ENCODE peak calls at places on chromosome 16, in eight cellular contexts. One of them, this sample, is unnamed.

GRCh38 chr16:11583171-11583570 is 3.5 kb downstream of the LITAF start:
- DNase-seq in testis: no peak
- DNase-seq in endothelial cell: no peak
- DNase-seq in HFF-Myc: no peak
- DNase-seq in OCI-LY7: no peak
- DNase-seq in upper lobe of right lung: no peak
- DNase-seq in GM23338: no peak
- DNase-seq in omental fat pad: no peak
- DNase-seq in this sample: no peak

GRCh38 chr16:79651363-79651762 is 50.8 kb upstream of the MAF start:
- DNase-seq in upper lobe of right lung: no peak
- DNase-seq in omental fat pad: no peak
- DNase-seq in endothelial cell: no peak
- DNase-seq in GM23338: no peak
- DNase-seq in testis: no peak
- DNase-seq in OCI-LY7: no peak
- DNase-seq in HFF-Myc: no peak
- DNase-seq in this sample: no peak

GRCh38 chr16:2083409-2083808 is 35.6 kb downstream of the TSC2 start:
- DNase-seq in endothelial cell: no peak
- DNase-seq in GM23338: no peak
- DNase-seq in testis: no peak
- DNase-seq in omental fat pad: no peak
- DNase-seq in OCI-LY7: no peak
- DNase-seq in upper lobe of right lung: no peak
- DNase-seq in HFF-Myc: no peak
- DNase-seq in this sample: no peak

GRCh38 chr16:53789159-53789558 is 85.2 kb downstream of the FTO start:
- DNase-seq in HFF-Myc: no peak
- DNase-seq in upper lobe of right lung: no peak
- DNase-seq in testis: no peak
- DNase-seq in endothelial cell: no peak
- DNase-seq in GM23338: no peak
- DNase-seq in OCI-LY7: no peak
- DNase-seq in omental fat pad: no peak
- DNase-seq in this sample: no peak

GRCh38 chr16:87956771-87957279 is 5.6 kb downstream of the BANP start:
- DNase-seq in HFF-Myc: no peak
- DNase-seq in omental fat pad: no peak
- DNase-seq in GM23338: peak
- DNase-seq in testis: no peak
- DNase-seq in endothelial cell: no peak
- DNase-seq in upper lobe of right lung: no peak
- DNase-seq in OCI-LY7: peak
- DNase-seq in this sample: no peak

GRCh38 chr16:89256651-89257254 is 39.2 kb downstream of the ZNF778 start:
- DNase-seq in GM23338: peak
- DNase-seq in HFF-Myc: peak
- DNase-seq in endothelial cell: peak
- DNase-seq in OCI-LY7: no peak
- DNase-seq in testis: no peak
- DNase-seq in omental fat pad: no peak
- DNase-seq in upper lobe of right lung: no peak
- DNase-seq in this sample: no peak

GRCh38 chr16:67645397-67646121 is 615 bp downstream of the CARMIL2 start:
- DNase-seq in GM23338: no peak
- DNase-seq in HFF-Myc: no peak
- DNase-seq in OCI-LY7: peak
- DNase-seq in testis: no peak
- DNase-seq in upper lobe of right lung: no peak
- DNase-seq in omental fat pad: no peak
- DNase-seq in endothelial cell: no peak
- DNase-seq in this sample: no peak

GRCh38 chr16:70476272-70477020 is 22.1 kb downstream of the FCSK start:
- DNase-seq in testis: no peak
- DNase-seq in HFF-Myc: peak
- DNase-seq in GM23338: no peak
- DNase-seq in endothelial cell: no peak
- DNase-seq in omental fat pad: no peak
- DNase-seq in OCI-LY7: no peak
- DNase-seq in upper lobe of right lung: no peak
- DNase-seq in this sample: no peak

GRCh38 chr16:11633113-11633512 is 35.1 kb upstream of the SNN start:
- DNase-seq in OCI-LY7: no peak
- DNase-seq in GM23338: no peak
- DNase-seq in HFF-Myc: no peak
- DNase-seq in endothelial cell: no peak
- DNase-seq in upper lobe of right lung: no peak
- DNase-seq in testis: no peak
- DNase-seq in omental fat pad: no peak
- DNase-seq in this sample: no peak

GRCh38 chr16:79264237-79265104 is 336.1 kb downstream of the MAF start:
- DNase-seq in HFF-Myc: no peak
- DNase-seq in GM23338: no peak
- DNase-seq in upper lobe of right lung: no peak
- DNase-seq in testis: no peak
- DNase-seq in OCI-LY7: no peak
- DNase-seq in omental fat pad: no peak
- DNase-seq in endothelial cell: no peak
- DNase-seq in this sample: no peak

GRCh38 chr16:9135797-9136196 is 44.4 kb downstream of the HAPSTR1 start:
- DNase-seq in testis: no peak
- DNase-seq in GM23338: no peak
- DNase-seq in endothelial cell: no peak
- DNase-seq in HFF-Myc: no peak
- DNase-seq in OCI-LY7: peak
- DNase-seq in upper lobe of right lung: peak
- DNase-seq in omental fat pad: no peak
- DNase-seq in this sample: peak

GRCh38 chr16:87076950-87077749 is 240.0 kb downstream of the C16orf95 start:
- DNase-seq in GM23338: peak
- DNase-seq in HFF-Myc: no peak
- DNase-seq in OCI-LY7: peak
- DNase-seq in endothelial cell: peak
- DNase-seq in omental fat pad: no peak
- DNase-seq in upper lobe of right lung: peak
- DNase-seq in testis: no peak
- DNase-seq in this sample: no peak

GRCh38 chr16:14344292-14344691 is 273.2 kb downstream of the MRTFB start:
- DNase-seq in GM23338: peak
- DNase-seq in upper lobe of right lung: no peak
- DNase-seq in omental fat pad: no peak
- DNase-seq in testis: no peak
- DNase-seq in OCI-LY7: no peak
- DNase-seq in endothelial cell: no peak
- DNase-seq in HFF-Myc: no peak
- DNase-seq in this sample: no peak

GRCh38 chr16:24539850-24540484 is 601 bp downstream of the RBBP6 start:
- DNase-seq in HFF-Myc: no peak
- DNase-seq in omental fat pad: no peak
- DNase-seq in GM23338: peak
- DNase-seq in endothelial cell: peak
- DNase-seq in upper lobe of right lung: peak
- DNase-seq in OCI-LY7: no peak
- DNase-seq in testis: peak
- DNase-seq in this sample: peak

GRCh38 chr16:69709456-69710084 is 16.8 kb downstream of the NQO1 start:
- DNase-seq in upper lobe of right lung: no peak
- DNase-seq in GM23338: peak
- DNase-seq in endothelial cell: no peak
- DNase-seq in omental fat pad: no peak
- DNase-seq in HFF-Myc: peak
- DNase-seq in testis: no peak
- DNase-seq in OCI-LY7: peak
- DNase-seq in this sample: no peak

GRCh38 chr16:20938426-20938825 is 37.9 kb downstream of the LYRM1 start:
- DNase-seq in testis: no peak
- DNase-seq in omental fat pad: no peak
- DNase-seq in HFF-Myc: no peak
- DNase-seq in upper lobe of right lung: no peak
- DNase-seq in OCI-LY7: no peak
- DNase-seq in GM23338: no peak
- DNase-seq in endothelial cell: no peak
- DNase-seq in this sample: no peak

GRCh38 chr16:56849690-56850680 is 15.0 kb upstream of the SLC12A3 start:
- DNase-seq in HFF-Myc: no peak
- DNase-seq in testis: no peak
- DNase-seq in upper lobe of right lung: peak
- DNase-seq in endothelial cell: no peak
- DNase-seq in GM23338: no peak
- DNase-seq in omental fat pad: no peak
- DNase-seq in OCI-LY7: no peak
- DNase-seq in this sample: no peak

GRCh38 chr16:85634747-85635544 is 21.8 kb downstream of the GSE1 start:
- DNase-seq in HFF-Myc: no peak
- DNase-seq in testis: no peak
- DNase-seq in GM23338: peak
- DNase-seq in upper lobe of right lung: no peak
- DNase-seq in endothelial cell: peak
- DNase-seq in omental fat pad: no peak
- DNase-seq in OCI-LY7: no peak
- DNase-seq in this sample: no peak
- TF ChIP-seq CTCF in HFF-Myc: peak
- TF ChIP-seq CTCF in testis: no peak
- TF ChIP-seq CTCF in GM23338: peak
- TF ChIP-seq CTCF in upper lobe of right lung: no peak
- TF ChIP-seq CTCF in endothelial cell: peak
- TF ChIP-seq CTCF in omental fat pad: no peak
- TF ChIP-seq CTCF in OCI-LY7: peak
- TF ChIP-seq CTCF in this sample: peak

GRCh38 chr16:49183911-49184310 is 97.7 kb downstream of the CBLN1 start:
- DNase-seq in upper lobe of right lung: no peak
- DNase-seq in endothelial cell: peak
- DNase-seq in omental fat pad: no peak
- DNase-seq in OCI-LY7: peak
- DNase-seq in HFF-Myc: peak
- DNase-seq in testis: peak
- DNase-seq in GM23338: peak
- DNase-seq in this sample: no peak
- TF ChIP-seq CTCF in upper lobe of right lung: no peak
- TF ChIP-seq CTCF in endothelial cell: peak
- TF ChIP-seq CTCF in omental fat pad: no peak
- TF ChIP-seq CTCF in OCI-LY7: peak
- TF ChIP-seq CTCF in HFF-Myc: peak
- TF ChIP-seq CTCF in testis: peak
- TF ChIP-seq CTCF in GM23338: peak
- TF ChIP-seq CTCF in this sample: no peak

GRCh38 chr16:49332589-49333267 is 40.9 kb upstream of the C16orf78 start:
- DNase-seq in endothelial cell: no peak
- DNase-seq in upper lobe of right lung: no peak
- DNase-seq in testis: no peak
- DNase-seq in HFF-Myc: no peak
- DNase-seq in OCI-LY7: no peak
- DNase-seq in omental fat pad: no peak
- DNase-seq in GM23338: no peak
- DNase-seq in this sample: no peak
- TF ChIP-seq CTCF in endothelial cell: no peak
- TF ChIP-seq CTCF in upper lobe of right lung: no peak
- TF ChIP-seq CTCF in testis: no peak
- TF ChIP-seq CTCF in HFF-Myc: no peak
- TF ChIP-seq CTCF in OCI-LY7: no peak
- TF ChIP-seq CTCF in omental fat pad: no peak
- TF ChIP-seq CTCF in GM23338: no peak
- TF ChIP-seq CTCF in this sample: no peak

DNA sequence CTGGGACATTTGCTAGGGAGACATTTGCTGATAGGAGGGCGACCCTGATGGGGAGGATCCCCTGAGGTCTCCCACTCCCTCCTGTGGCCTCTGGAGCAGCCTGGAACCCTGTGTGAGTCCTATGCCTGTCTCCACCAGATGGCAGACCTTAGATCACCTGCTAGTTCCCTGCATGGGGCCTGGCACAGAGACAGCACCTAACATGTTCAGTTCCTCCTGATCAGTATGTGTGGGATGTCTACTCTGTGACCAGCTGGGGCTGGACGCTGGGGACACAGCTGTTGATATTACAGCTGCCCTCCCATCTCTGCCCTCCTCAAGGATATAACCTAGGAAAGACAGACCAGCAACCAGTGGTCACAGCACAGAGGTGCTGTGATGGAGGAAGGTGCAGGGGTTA is 1.1 kb upstream of the ADCY7 start:
- DNase-seq in endothelial cell: no peak
- DNase-seq in HFF-Myc: no peak
- DNase-seq in testis: no peak
- DNase-seq in upper lobe of right lung: no peak
- DNase-seq in omental fat pad: peak
- DNase-seq in GM23338: no peak
- DNase-seq in OCI-LY7: peak
- DNase-seq in this sample: peak
- TF ChIP-seq CTCF in endothelial cell: no peak
- TF ChIP-seq CTCF in HFF-Myc: peak
- TF ChIP-seq CTCF in testis: no peak
- TF ChIP-seq CTCF in upper lobe of right lung: peak
- TF ChIP-seq CTCF in omental fat pad: no peak
- TF ChIP-seq CTCF in GM23338: no peak
- TF ChIP-seq CTCF in OCI-LY7: peak
- TF ChIP-seq CTCF in this sample: peak